ENCODE peak calls at places on chromosomes 1 and 21, in six cellular contexts. Y is T follicular helper cell; F is HT1080; M is stimulated activated CD4-positive, alpha-beta T cell treated with anti-CD3 and anti-CD28 coated beads, Interleukin-15, amount 100 ng/mL, for 24 hours; E is cardiac muscle cell; B is NCI-H446. S is an unnamed sample.

GRCh38 chr1:22808186-22808845 is 97.7 kb downstream of the EPHB2 start:
- DNase-seq in Y (no peak), F (no peak), M (no peak), E (peak), B (peak), S (no peak)

GRCh38 chr1:195218428-195219212 is 1389.6 kb downstream of the KCNT2 start:
- DNase-seq in Y (no peak), F (no peak), M (no peak), E (no peak), B (no peak), S (no peak)

GRCh38 chr1:75787524-75787923 is 1.5 kb downstream of the RABGGTB start:
- DNase-seq in Y (no peak), F (no peak), M (no peak), E (no peak), B (no peak), S (no peak)

GRCh38 chr21:35840197-35840799 is 220.0 kb downstream of the SETD4 start:
- DNase-seq in Y (peak), F (peak), M (peak), E (peak), B (peak), S (no peak)

GRCh38 chr1:36203554-36204346 is 20.5 kb upstream of the THRAP3 start:
- DNase-seq in Y (no peak), F (no peak), M (no peak), E (peak), B (peak), S (peak)

GRCh38 chr1:59747469-59748014 is 67.2 kb upstream of the HOOK1 start:
- DNase-seq in Y (no peak), F (no peak), M (no peak), E (peak), B (no peak), S (no peak)

GRCh38 chr1:89552481-89553194 is 28.0 kb downstream of the LRRC8B start:
- DNase-seq in Y (no peak), F (no peak), M (no peak), E (peak), B (no peak), S (no peak)

GRCh38 chr1:186424539-186424938 is 36.4 kb downstream of the PDC start:
- DNase-seq in Y (no peak), F (no peak), M (no peak), E (peak), B (peak), S (no peak)

GRCh38 chr1:111541721-111542120 is 38.3 kb upstream of the ADORA3 start:
- DNase-seq in Y (no peak), F (peak), M (no peak), E (no peak), B (no peak), S (no peak)

S was measured in posterior vena cava.